ENCODE peak calls at places on chromosomes 4 and X, in six cellular contexts. One of them, this sample, is unnamed. For H3K36me3, the result is how much of the 10 kb centered on the place peaks cover.

GRCh38 chrX:52425710-52426245 is 57.0 kb downstream of the XAGE2 start:
- DNase-seq in neural progenitor cell: no peak
- DNase-seq in aorta: no peak
- DNase-seq in SK-N-SH: no peak
- DNase-seq in esophagus squamous epithelium: no peak
- DNase-seq in heart left ventricle: no peak
- DNase-seq in this sample: no peak

GRCh38 chr4:166846939-166847338 is 387.4 kb downstream of the SPOCK3 start:
- DNase-seq in neural progenitor cell: no peak
- DNase-seq in aorta: no peak
- DNase-seq in SK-N-SH: no peak
- DNase-seq in esophagus squamous epithelium: no peak
- DNase-seq in heart left ventricle: no peak
- DNase-seq in this sample: no peak

GRCh38 chr4:109665783-109666455 is 37.3 kb downstream of the CASP6 start:
- DNase-seq in neural progenitor cell: no peak
- DNase-seq in aorta: no peak
- DNase-seq in SK-N-SH: no peak
- DNase-seq in esophagus squamous epithelium: no peak
- DNase-seq in heart left ventricle: no peak
- DNase-seq in this sample: no peak

GRCh38 chrX:149060921-149061320 is 444.2 kb downstream of the IDS start:
- DNase-seq in neural progenitor cell: no peak
- DNase-seq in aorta: no peak
- DNase-seq in SK-N-SH: no peak
- DNase-seq in esophagus squamous epithelium: no peak
- DNase-seq in heart left ventricle: no peak
- DNase-seq in this sample: no peak

GRCh38 chrX:12042615-12043014 is 95.7 kb upstream of the FRMPD4 start:
- DNase-seq in neural progenitor cell: no peak
- DNase-seq in aorta: no peak
- DNase-seq in SK-N-SH: no peak
- DNase-seq in esophagus squamous epithelium: no peak
- DNase-seq in heart left ventricle: no peak
- DNase-seq in this sample: no peak

GRCh38 chr4:168845897-168846296 is 164.2 kb downstream of the CBR4 start:
- DNase-seq in neural progenitor cell: no peak
- DNase-seq in aorta: no peak
- DNase-seq in SK-N-SH: no peak
- DNase-seq in esophagus squamous epithelium: no peak
- DNase-seq in heart left ventricle: no peak
- DNase-seq in this sample: no peak

GRCh38 chr4:59540311-59540710 is 1659.8 kb upstream of the ADGRL3 start:
- DNase-seq in neural progenitor cell: no peak
- DNase-seq in aorta: no peak
- DNase-seq in SK-N-SH: no peak
- DNase-seq in esophagus squamous epithelium: no peak
- DNase-seq in heart left ventricle: no peak
- DNase-seq in this sample: no peak

GRCh38 chr4:174517502-174517901 is 4.8 kb downstream of the HPGD start:
- DNase-seq in neural progenitor cell: no peak
- DNase-seq in aorta: no peak
- DNase-seq in SK-N-SH: no peak
- DNase-seq in esophagus squamous epithelium: no peak
- DNase-seq in heart left ventricle: no peak
- DNase-seq in this sample: no peak

GRCh38 chr4:112931001-112931400 is 118.5 kb upstream of the ANK2 start:
- DNase-seq in neural progenitor cell: no peak
- DNase-seq in aorta: no peak
- DNase-seq in SK-N-SH: no peak
- DNase-seq in esophagus squamous epithelium: no peak
- DNase-seq in heart left ventricle: no peak
- DNase-seq in this sample: no peak

GRCh38 chr4:88138561-88138960 is 19.9 kb downstream of the ABCG2 start:
- DNase-seq in neural progenitor cell: no peak
- DNase-seq in aorta: no peak
- DNase-seq in SK-N-SH: no peak
- DNase-seq in esophagus squamous epithelium: no peak
- DNase-seq in heart left ventricle: no peak
- DNase-seq in this sample: no peak

GRCh38 chrX:107894038-107894437 is 68.4 kb downstream of the MID2 start:
- DNase-seq in neural progenitor cell: peak
- DNase-seq in aorta: no peak
- DNase-seq in SK-N-SH: peak
- DNase-seq in esophagus squamous epithelium: no peak
- DNase-seq in heart left ventricle: peak
- DNase-seq in this sample: no peak

GRCh38 chr4:146311238-146311970 is 97.1 kb downstream of the REELD1 start:
- DNase-seq in neural progenitor cell: no peak
- DNase-seq in aorta: no peak
- DNase-seq in SK-N-SH: peak
- DNase-seq in esophagus squamous epithelium: no peak
- DNase-seq in heart left ventricle: no peak
- DNase-seq in this sample: no peak

GRCh38 chrX:69503835-69504625 is at the start of gene NALF2:
- DNase-seq in neural progenitor cell: peak
- DNase-seq in aorta: peak
- DNase-seq in SK-N-SH: peak
- DNase-seq in esophagus squamous epithelium: no peak
- DNase-seq in heart left ventricle: peak
- DNase-seq in this sample: peak

GRCh38 chrX:149512225-149512885 is 7.2 kb upstream of the IDS start:
- DNase-seq in neural progenitor cell: peak
- DNase-seq in aorta: no peak
- DNase-seq in SK-N-SH: peak
- DNase-seq in esophagus squamous epithelium: no peak
- DNase-seq in heart left ventricle: peak
- DNase-seq in this sample: peak

GRCh38 chr4:123235431-123235830 is 161.2 kb upstream of the SPRY1 start:
- DNase-seq in neural progenitor cell: no peak
- DNase-seq in aorta: no peak
- DNase-seq in SK-N-SH: no peak
- DNase-seq in esophagus squamous epithelium: no peak
- DNase-seq in heart left ventricle: no peak
- DNase-seq in this sample: no peak

GRCh38 chr4:46123872-46124755 is at the start of gene GABRG1:
- DNase-seq in neural progenitor cell: peak
- DNase-seq in aorta: peak
- DNase-seq in SK-N-SH: no peak
- DNase-seq in esophagus squamous epithelium: no peak
- DNase-seq in heart left ventricle: no peak
- DNase-seq in this sample: no peak

GRCh38 chr4:185534850-185535761 is at the start of gene PDLIM3:
- DNase-seq in neural progenitor cell: peak
- DNase-seq in aorta: peak
- DNase-seq in SK-N-SH: peak
- DNase-seq in esophagus squamous epithelium: no peak
- DNase-seq in heart left ventricle: peak
- DNase-seq in this sample: peak

GRCh38 chrX:66863721-66864120 is 224.8 kb upstream of the EDA2R start:
- DNase-seq in neural progenitor cell: no peak
- DNase-seq in aorta: no peak
- DNase-seq in SK-N-SH: no peak
- DNase-seq in esophagus squamous epithelium: no peak
- DNase-seq in heart left ventricle: no peak
- DNase-seq in this sample: no peak

GRCh38 chrX:149274516-149275105 is 230.5 kb downstream of the IDS start:
- DNase-seq in neural progenitor cell: no peak
- DNase-seq in aorta: no peak
- DNase-seq in SK-N-SH: no peak
- DNase-seq in esophagus squamous epithelium: no peak
- DNase-seq in heart left ventricle: no peak
- DNase-seq in this sample: no peak

DNA sequence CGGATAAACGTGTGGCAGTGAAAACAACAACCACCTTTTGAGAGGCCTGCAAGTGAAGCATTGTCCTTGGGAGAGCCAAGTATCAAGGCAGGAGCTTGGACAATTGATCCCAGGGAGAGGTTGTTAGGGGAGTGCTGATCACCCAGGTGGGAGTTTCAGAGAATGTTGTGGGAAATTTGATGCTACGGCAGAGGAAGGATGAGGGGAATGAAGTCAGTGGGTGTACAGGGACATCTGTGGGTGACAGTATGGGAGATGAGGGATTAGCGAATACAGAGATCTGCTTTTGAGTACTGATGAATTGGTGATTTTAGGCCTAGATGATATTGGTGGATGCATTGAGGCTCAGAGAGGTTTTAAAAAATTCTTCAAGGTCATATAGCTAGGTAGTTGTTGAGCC is 4.3 kb downstream of the GNL3L start:
- DNase-seq in neural progenitor cell: no peak
- DNase-seq in aorta: no peak
- DNase-seq in SK-N-SH: no peak
- DNase-seq in esophagus squamous epithelium: no peak
- DNase-seq in heart left ventricle: no peak
- DNase-seq in this sample: no peak
- H3K36me3 ChIP-seq in neural progenitor cell: under half
- H3K36me3 ChIP-seq in aorta: under half
- H3K36me3 ChIP-seq in SK-N-SH: under half
- H3K36me3 ChIP-seq in esophagus squamous epithelium: under half
- H3K36me3 ChIP-seq in heart left ventricle: under half
- H3K36me3 ChIP-seq in this sample: under half

GRCh38 chr4:515251-515650 is 16.2 kb downstream of the PIGG start:
- DNase-seq in neural progenitor cell: no peak
- DNase-seq in aorta: no peak
- DNase-seq in SK-N-SH: no peak
- DNase-seq in esophagus squamous epithelium: no peak
- DNase-seq in heart left ventricle: no peak
- DNase-seq in this sample: no peak

GRCh38 chr4:509374-509676 is 10.3 kb downstream of the PIGG start:
- DNase-seq in neural progenitor cell: no peak
- DNase-seq in aorta: no peak
- DNase-seq in SK-N-SH: no peak
- DNase-seq in esophagus squamous epithelium: no peak
- DNase-seq in heart left ventricle: no peak
- DNase-seq in this sample: no peak

GRCh38 chr4:517806-518070 is 18.7 kb downstream of the PIGG start:
- DNase-seq in neural progenitor cell: no peak
- DNase-seq in aorta: no peak
- DNase-seq in SK-N-SH: no peak
- DNase-seq in esophagus squamous epithelium: no peak
- DNase-seq in heart left ventricle: no peak
- DNase-seq in this sample: no peak

GRCh38 chr4:517061-517805 is 18.2 kb downstream of the PIGG start:
- DNase-seq in neural progenitor cell: no peak
- DNase-seq in aorta: no peak
- DNase-seq in SK-N-SH: no peak
- DNase-seq in esophagus squamous epithelium: no peak
- DNase-seq in heart left ventricle: no peak
- DNase-seq in this sample: no peak

DNA sequence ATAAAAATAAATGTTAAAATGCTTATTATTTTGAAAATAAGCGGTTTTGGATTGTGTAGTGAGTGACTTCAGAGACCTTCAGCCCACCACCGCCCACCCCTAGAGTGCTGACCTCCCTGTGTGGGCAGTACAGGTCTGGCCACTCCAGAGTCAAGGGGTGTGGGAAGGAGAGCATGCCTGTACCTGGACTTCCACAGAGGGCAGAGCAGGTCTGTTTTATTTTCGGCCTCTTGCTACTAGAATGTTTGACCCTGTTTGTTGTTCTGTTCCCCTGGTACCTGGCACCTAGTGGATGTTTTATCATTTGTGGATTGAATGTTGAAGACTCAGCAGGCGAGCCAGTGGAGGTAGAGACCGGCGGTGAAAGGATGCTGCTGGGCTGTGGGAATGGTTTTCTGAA is 14.3 kb downstream of the PIGG start:
- DNase-seq in neural progenitor cell: no peak
- DNase-seq in aorta: no peak
- DNase-seq in SK-N-SH: no peak
- DNase-seq in esophagus squamous epithelium: no peak
- DNase-seq in heart left ventricle: no peak
- DNase-seq in this sample: no peak
- H3K36me3 ChIP-seq in neural progenitor cell: under half
- H3K36me3 ChIP-seq in aorta: under half
- H3K36me3 ChIP-seq in SK-N-SH: half or more
- H3K36me3 ChIP-seq in esophagus squamous epithelium: half or more
- H3K36me3 ChIP-seq in heart left ventricle: under half
- H3K36me3 ChIP-seq in this sample: under half

DNA sequence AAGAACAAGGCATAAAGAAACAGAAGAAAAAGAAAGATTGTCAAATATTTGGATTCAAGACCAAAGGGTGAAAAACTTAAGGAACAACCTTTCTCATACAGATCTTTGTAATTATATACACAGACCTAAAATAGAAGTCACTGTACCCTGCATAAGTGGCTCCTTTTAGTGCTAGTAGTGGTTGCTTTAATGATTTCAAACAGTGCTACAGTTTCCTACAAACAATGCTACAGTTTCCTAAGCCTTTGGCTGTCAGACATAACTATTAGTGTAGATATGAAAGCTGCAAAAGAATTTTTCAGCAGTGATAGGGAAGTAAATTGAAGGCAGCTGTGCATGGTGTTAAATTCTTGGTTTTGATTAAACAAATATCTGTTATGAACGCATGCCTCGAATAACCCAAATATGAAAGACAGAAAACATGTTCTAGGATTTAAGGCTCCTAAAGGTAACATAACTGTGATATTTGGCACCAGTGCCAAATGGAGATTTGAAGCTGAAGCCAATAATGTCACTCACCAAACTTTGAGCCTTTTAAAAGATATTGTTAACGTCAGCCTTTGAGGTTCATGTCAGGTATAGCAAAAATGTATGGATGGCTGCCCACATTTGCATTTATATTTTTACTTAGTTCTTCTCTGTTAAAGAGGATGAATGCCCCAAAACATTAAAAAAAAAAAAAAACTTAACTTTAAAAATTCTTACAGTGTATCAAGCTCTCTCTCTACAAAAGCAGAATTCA is 36.6 kb downstream of the SMARCAD1 start:
- DNase-seq in neural progenitor cell: no peak
- DNase-seq in aorta: no peak
- DNase-seq in SK-N-SH: no peak
- DNase-seq in esophagus squamous epithelium: no peak
- DNase-seq in heart left ventricle: no peak
- DNase-seq in this sample: no peak
- H3K36me3 ChIP-seq in neural progenitor cell: under half
- H3K36me3 ChIP-seq in aorta: under half
- H3K36me3 ChIP-seq in SK-N-SH: half or more
- H3K36me3 ChIP-seq in esophagus squamous epithelium: half or more
- H3K36me3 ChIP-seq in heart left ventricle: under half
- H3K36me3 ChIP-seq in this sample: under half

GRCh38 chrX:16592194-16592770 is 57.7 kb upstream of the S100G start:
- DNase-seq in neural progenitor cell: no peak
- DNase-seq in aorta: no peak
- DNase-seq in SK-N-SH: peak
- DNase-seq in esophagus squamous epithelium: no peak
- DNase-seq in heart left ventricle: no peak
- DNase-seq in this sample: no peak

GRCh38 chrX:16589211-16589610 is 60.7 kb upstream of the S100G start:
- DNase-seq in neural progenitor cell: no peak
- DNase-seq in aorta: no peak
- DNase-seq in SK-N-SH: no peak
- DNase-seq in esophagus squamous epithelium: no peak
- DNase-seq in heart left ventricle: no peak
- DNase-seq in this sample: no peak

GRCh38 chrX:16586371-16587112 is 63.4 kb upstream of the S100G start:
- DNase-seq in neural progenitor cell: no peak
- DNase-seq in aorta: no peak
- DNase-seq in SK-N-SH: no peak
- DNase-seq in esophagus squamous epithelium: no peak
- DNase-seq in heart left ventricle: no peak
- DNase-seq in this sample: no peak

GRCh38 chrX:16587776-16588175 is 62.2 kb upstream of the S100G start:
- DNase-seq in neural progenitor cell: no peak
- DNase-seq in aorta: no peak
- DNase-seq in SK-N-SH: no peak
- DNase-seq in esophagus squamous epithelium: no peak
- DNase-seq in heart left ventricle: no peak
- DNase-seq in this sample: no peak

GRCh38 chrX:16589826-16590225 is 60.1 kb upstream of the S100G start:
- DNase-seq in neural progenitor cell: no peak
- DNase-seq in aorta: no peak
- DNase-seq in SK-N-SH: no peak
- DNase-seq in esophagus squamous epithelium: no peak
- DNase-seq in heart left ventricle: no peak
- DNase-seq in this sample: no peak
- H3K36me3 ChIP-seq in neural progenitor cell: under half
- H3K36me3 ChIP-seq in aorta: under half
- H3K36me3 ChIP-seq in SK-N-SH: under half
- H3K36me3 ChIP-seq in esophagus squamous epithelium: under half
- H3K36me3 ChIP-seq in heart left ventricle: under half
- H3K36me3 ChIP-seq in this sample: under half

This sample was measured in gastrocnemius medialis.